ENCODE peak calls at places on chromosome 7, in five cellular contexts. P, I, K, M and E are unnamed samples.
A peak's percentile ranks its signal among the peaks of the same experiment; 100 is the strongest.

GRCh38 chr7:80087051-80087767 is 47.4 kb upstream of the GNAI1 start:
- DNase-seq in P (no peak), I (no peak), K (no peak), M (no peak), E (no peak)

GRCh38 chr7:1043552-1044188 is 676 bp upstream of the GPR146 start:
- DNase-seq in P (no peak), I (no peak), K (peak; percentile 23), M (peak; percentile 29), E (no peak)

GRCh38 chr7:37786741-37787569 is 61.4 kb upstream of the NME8 start:
- DNase-seq in P (no peak), I (no peak), K (no peak), M (no peak), E (peak; percentile 91)

GRCh38 chr7:55250313-55250712 is 114.8 kb upstream of the LANCL2 start:
- DNase-seq in P (no peak), I (peak; percentile 70), K (peak; percentile 47), M (peak; percentile 33), E (no peak)

GRCh38 chr7:23971031-23971430 is 261.0 kb downstream of the STK31 start:
- DNase-seq in P (no peak), I (no peak), K (no peak), M (no peak), E (no peak)

GRCh38 chr7:79523426-79523825 is 70.0 kb upstream of the MAGI2 start:
- DNase-seq in P (no peak), I (no peak), K (no peak), M (no peak), E (no peak)

GRCh38 chr7:145692237-145692950 is 424.2 kb upstream of the CNTNAP2 start:
- DNase-seq in P (no peak), I (no peak), K (no peak), M (no peak), E (no peak)

GRCh38 chr7:5481241-5482019 is 57.8 kb upstream of the TNRC18 start:
- DNase-seq in P (no peak), I (peak; percentile 31), K (no peak), M (no peak), E (no peak)

GRCh38 chr7:95295399-95295798 is 28.9 kb downstream of the PON1 start:
- DNase-seq in P (no peak), I (no peak), K (no peak), M (no peak), E (no peak)

GRCh38 chr7:105474045-105474444 is 48.0 kb downstream of the PUS7 start:
- DNase-seq in P (no peak), I (no peak), K (no peak), M (no peak), E (no peak)

GRCh38 chr7:2621061-2621828 is 10.5 kb upstream of the TTYH3 start:
- DNase-seq in P (no peak), I (peak; percentile 62), K (no peak), M (peak; percentile 26), E (no peak)

GRCh38 chr7:39465055-39465929 is 100.9 kb upstream of the YAE1 start:
- DNase-seq in P (peak; percentile 33), I (peak; percentile 58), K (peak; percentile 62), M (peak; percentile 70), E (peak; percentile 17)

GRCh38 chr7:26388256-26388655 is 96.6 kb downstream of the SNX10 start:
- DNase-seq in P (no peak), I (no peak), K (no peak), M (no peak), E (peak; percentile 20)

GRCh38 chr7:132402751-132403245 is 173.5 kb downstream of the PLXNA4 start:
- DNase-seq in P (no peak), I (no peak), K (no peak), M (no peak), E (no peak)

GRCh38 chr7:516606-517456 is 2.8 kb downstream of the PDGFA start:
- DNase-seq in P (no peak), I (no peak), K (peak; percentile 43), M (peak; percentile 62), E (no peak)

GRCh38 chr7:144437370-144438191 is 34.1 kb upstream of the NOBOX start:
- DNase-seq in P (peak; percentile 54), I (peak; percentile 69), K (peak; percentile 56), M (peak; percentile 61), E (peak; percentile 11)

GRCh38 chr7:93921607-93922446 is at the start of gene GNG11:
- DNase-seq in P (peak; percentile 10), I (peak; percentile 59), K (no peak), M (peak; percentile 25), E (no peak)

GRCh38 chr7:158325530-158326381 is 261.9 kb downstream of the PTPRN2 start:
- DNase-seq in P (peak; percentile 94), I (peak; percentile 89), K (peak; percentile 30), M (no peak), E (no peak)

GRCh38 chr7:1601956-1602355 is 32.1 kb upstream of the PSMG3 start:
- DNase-seq in P (no peak), I (no peak), K (no peak), M (no peak), E (no peak)

GRCh38 chr7:41224063-41224763 is 478.7 kb downstream of the INHBA start:
- DNase-seq in P (no peak), I (no peak), K (no peak), M (no peak), E (no peak)

GRCh38 chr7:134954197-134955082 is 31.9 kb upstream of the AGBL3 start:
- DNase-seq in P (no peak), I (no peak), K (peak; percentile 16), M (peak; percentile 50), E (peak; percentile 15)

GRCh38 chr7:16753932-16754571 is 497 bp downstream of the TSPAN13 start:
- DNase-seq in P (no peak), I (peak; percentile 75), K (peak; percentile 8), M (peak; percentile 55), E (no peak)

GRCh38 chr7:82778021-82778420 is 334.4 kb upstream of the CACNA2D1 start:
- DNase-seq in P (no peak), I (no peak), K (no peak), M (no peak), E (no peak)

GRCh38 chr7:105439174-105439893 is 50.6 kb upstream of the SRPK2 start:
- DNase-seq in P (no peak), I (peak; percentile 17), K (peak; percentile 30), M (no peak), E (no peak)

GRCh38 chr7:73978681-73979563 is 49.1 kb upstream of the ELN start:
- DNase-seq in P (peak; percentile 29), I (peak; percentile 83), K (peak; percentile 89), M (peak; percentile 64), E (peak; percentile 45)

GRCh38 chr7:146636033-146636356 is 519.4 kb downstream of the CNTNAP2 start:
- DNase-seq in P (no peak), I (no peak), K (no peak), M (no peak), E (no peak)

GRCh38 chr7:22251284-22251683 is 105.7 kb downstream of the RAPGEF5 start:
- DNase-seq in P (no peak), I (no peak), K (no peak), M (no peak), E (no peak)

DNA sequence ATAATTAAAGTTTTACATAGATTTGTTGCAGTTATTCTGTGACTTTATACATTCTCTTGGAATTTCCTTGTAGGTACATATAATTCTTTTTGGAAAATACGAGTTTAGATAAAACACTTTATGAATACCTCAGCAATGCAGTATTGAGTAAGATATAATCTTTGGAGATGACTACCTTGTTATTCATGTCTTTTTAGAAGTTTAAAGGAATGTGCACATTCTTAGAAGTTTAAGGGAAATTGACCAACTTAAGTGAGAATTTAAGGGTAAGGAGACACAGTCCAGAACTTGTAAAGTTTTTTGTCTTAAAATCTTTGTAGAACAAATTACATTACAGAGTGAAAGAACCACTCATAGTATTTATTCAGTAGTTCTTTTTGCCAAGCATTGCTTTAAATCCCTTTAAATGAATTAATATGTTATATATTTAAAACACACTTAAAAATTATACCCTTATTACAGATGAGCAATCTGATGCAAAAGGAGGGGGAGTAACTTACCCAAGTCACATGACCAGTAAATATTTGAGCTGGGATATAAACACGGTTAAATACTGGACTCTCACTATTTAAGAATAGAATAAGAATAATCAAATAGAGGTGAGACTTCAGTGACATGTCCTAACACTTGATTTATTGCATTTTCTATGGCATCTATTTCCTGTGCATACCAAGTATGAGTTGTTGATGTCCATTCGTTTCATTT is 139.5 kb upstream of the FERD3L start:
- DNase-seq in P (no peak), I (no peak), K (no peak), M (no peak), E (no peak)
- TF ChIP-seq ATF2 in P (no peak), I (no peak), K (no peak), M (no peak), E (no peak)

GRCh38 chr7:107712025-107712424 is 31.9 kb upstream of the CBLL1 start:
- DNase-seq in P (no peak), I (no peak), K (no peak), M (no peak), E (no peak)
- TF ChIP-seq ATF2 in P (no peak), I (no peak), K (no peak), M (no peak), E (no peak)

DNA sequence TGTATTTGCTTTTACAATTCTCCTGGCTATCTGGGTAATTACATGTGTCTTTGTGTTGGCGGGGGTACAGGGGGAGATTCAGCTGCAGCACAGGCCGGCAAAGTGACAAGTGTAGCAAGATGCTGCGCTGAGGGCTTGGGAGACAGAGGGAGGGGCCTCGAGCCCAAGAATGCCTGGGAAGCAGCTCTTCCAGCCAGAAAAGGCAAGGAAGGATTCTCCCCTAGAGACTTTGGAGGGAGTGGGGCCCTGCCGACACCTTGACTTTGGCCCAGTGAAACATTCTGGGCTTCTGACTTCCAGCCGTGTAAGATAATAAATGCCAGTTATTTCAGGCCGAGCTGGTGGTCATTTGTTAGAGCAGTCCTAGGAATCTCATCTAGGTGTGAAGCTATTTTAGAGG is 7.2 kb upstream of the REPIN1 start:
- DNase-seq in P (no peak), I (peak; percentile 35), K (no peak), M (no peak), E (no peak)
- TF ChIP-seq ATF2 in P (no peak), I (no peak), K (no peak), M (no peak), E (no peak)

GRCh38 chr7:139566075-139566474 is 42.6 kb downstream of the CLEC2L start:
- DNase-seq in P (no peak), I (no peak), K (no peak), M (no peak), E (no peak)
- TF ChIP-seq ATF2 in P (no peak), I (no peak), K (no peak), M (no peak), E (no peak)

DNA sequence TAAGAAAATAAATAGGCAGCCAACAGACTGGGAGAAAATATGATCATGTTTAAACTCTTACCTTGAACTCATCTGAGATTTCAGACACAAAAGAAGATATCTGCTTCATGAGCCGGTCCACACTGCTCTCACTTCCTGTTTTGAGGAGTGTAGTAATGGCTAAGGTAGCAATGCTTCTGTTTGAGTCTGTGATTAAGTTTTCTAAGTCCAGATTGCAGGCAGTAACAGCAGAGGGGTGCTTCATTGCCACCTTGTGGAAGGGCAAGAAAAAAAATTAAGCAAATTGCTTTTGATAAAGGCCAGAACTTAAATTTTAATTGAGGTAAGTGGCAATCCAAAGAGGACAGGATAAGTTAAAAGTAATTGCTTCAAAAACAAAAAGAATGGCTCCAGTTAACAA is 69.1 kb downstream of the MEST start:
- DNase-seq in P (peak; percentile 1), I (no peak), K (peak; percentile 20), M (peak; percentile 53), E (peak; percentile 40)
- TF ChIP-seq ATF2 in P (no peak), I (no peak), K (no peak), M (no peak), E (no peak)